ENCODE peak calls at places on chromosomes 2 and 18, in five cellular contexts. One of them, this sample, is unnamed.
A peak's percentile ranks its signal among the peaks of the same experiment; 100 is the strongest.

GRCh38 chr2:41216978-41217377 is 765.1 kb upstream of the SLC8A1 start:
- DNase-seq in left ventricle myocardium inferior: no peak
- DNase-seq in MM.1S: no peak
- DNase-seq in Peyer's patch: no peak
- DNase-seq in stomach: no peak
- DNase-seq in this sample: no peak

GRCh38 chr2:218406949-218407703 is 7.5 kb downstream of the CTDSP1 start:
- DNase-seq in Peyer's patch: peak; percentile 51
- DNase-seq in MM.1S: no peak
- DNase-seq in left ventricle myocardium inferior: peak; percentile 71
- DNase-seq in stomach: peak; percentile 77
- DNase-seq in this sample: no peak

GRCh38 chr2:36355157-36355889 is at the start of gene CRIM1:
- DNase-seq in stomach: peak; percentile 81
- DNase-seq in MM.1S: peak; percentile 69
- DNase-seq in left ventricle myocardium inferior: peak; percentile 91
- DNase-seq in Peyer's patch: peak; percentile 32
- DNase-seq in this sample: no peak

GRCh38 chr2:171325886-171326585 is 107.8 kb downstream of the METTL8 start:
- DNase-seq in Peyer's patch: no peak
- DNase-seq in MM.1S: no peak
- DNase-seq in left ventricle myocardium inferior: no peak
- DNase-seq in stomach: no peak
- DNase-seq in this sample: no peak

GRCh38 chr2:50546790-50547189 is 485.1 kb downstream of the NRXN1 start:
- DNase-seq in stomach: no peak
- DNase-seq in Peyer's patch: no peak
- DNase-seq in MM.1S: no peak
- DNase-seq in left ventricle myocardium inferior: no peak
- DNase-seq in this sample: peak; percentile 95

GRCh38 chr18:56873441-56874140 is 222.4 kb downstream of the WDR7 start:
- DNase-seq in left ventricle myocardium inferior: no peak
- DNase-seq in MM.1S: peak; percentile 11
- DNase-seq in stomach: no peak
- DNase-seq in Peyer's patch: no peak
- DNase-seq in this sample: no peak

GRCh38 chr18:79681484-79682387 is 2.1 kb downstream of the CTDP1 start:
- DNase-seq in Peyer's patch: peak; percentile 59
- DNase-seq in stomach: no peak
- DNase-seq in left ventricle myocardium inferior: no peak
- DNase-seq in MM.1S: no peak
- DNase-seq in this sample: no peak

GRCh38 chr2:127627740-127628571 is 18.0 kb upstream of the GPR17 start:
- DNase-seq in stomach: no peak
- DNase-seq in MM.1S: no peak
- DNase-seq in Peyer's patch: no peak
- DNase-seq in left ventricle myocardium inferior: peak; percentile 16
- DNase-seq in this sample: no peak

GRCh38 chr18:48667276-48668254 is 128.7 kb downstream of the CTIF start:
- DNase-seq in left ventricle myocardium inferior: no peak
- DNase-seq in stomach: no peak
- DNase-seq in MM.1S: no peak
- DNase-seq in Peyer's patch: no peak
- DNase-seq in this sample: no peak

GRCh38 chr2:150486539-150487484 is 655 bp downstream of the RND3 start:
- DNase-seq in Peyer's patch: no peak
- DNase-seq in MM.1S: peak; percentile 44
- DNase-seq in left ventricle myocardium inferior: no peak
- DNase-seq in stomach: peak; percentile 50
- DNase-seq in this sample: no peak

GRCh38 chr2:72026819-72027425 is 120.7 kb downstream of the CYP26B1 start:
- DNase-seq in MM.1S: no peak
- DNase-seq in Peyer's patch: no peak
- DNase-seq in stomach: no peak
- DNase-seq in left ventricle myocardium inferior: no peak
- DNase-seq in this sample: no peak

GRCh38 chr2:176018708-176019107 is 16.6 kb upstream of the LNPK start:
- DNase-seq in stomach: no peak
- DNase-seq in MM.1S: no peak
- DNase-seq in left ventricle myocardium inferior: no peak
- DNase-seq in Peyer's patch: no peak
- DNase-seq in this sample: peak; percentile 25

GRCh38 chr18:677951-678363 is 20.5 kb downstream of the TYMS start:
- DNase-seq in left ventricle myocardium inferior: no peak
- DNase-seq in MM.1S: no peak
- DNase-seq in stomach: no peak
- DNase-seq in Peyer's patch: no peak
- DNase-seq in this sample: no peak

GRCh38 chr2:177265834-177266817 is 1.6 kb upstream of the NFE2L2 start:
- DNase-seq in left ventricle myocardium inferior: no peak
- DNase-seq in Peyer's patch: no peak
- DNase-seq in stomach: no peak
- DNase-seq in MM.1S: peak; percentile 57
- DNase-seq in this sample: peak; percentile 86

GRCh38 chr18:62281684-62282083 is 43.4 kb upstream of the TNFRSF11A start:
- DNase-seq in MM.1S: no peak
- DNase-seq in stomach: no peak
- DNase-seq in left ventricle myocardium inferior: no peak
- DNase-seq in Peyer's patch: no peak
- DNase-seq in this sample: peak; percentile 55

GRCh38 chr2:24831736-24832421 is 38.7 kb downstream of the CENPO start:
- DNase-seq in stomach: peak; percentile 67
- DNase-seq in left ventricle myocardium inferior: peak; percentile 42
- DNase-seq in Peyer's patch: no peak
- DNase-seq in MM.1S: no peak
- DNase-seq in this sample: no peak

GRCh38 chr2:233259745-233260144 is 8.3 kb downstream of the ATG16L1 start:
- DNase-seq in MM.1S: no peak
- DNase-seq in stomach: no peak
- DNase-seq in Peyer's patch: no peak
- DNase-seq in left ventricle myocardium inferior: no peak
- DNase-seq in this sample: no peak

GRCh38 chr2:54259413-54260240 is 3.6 kb upstream of the TSPYL6 start:
- DNase-seq in MM.1S: no peak
- DNase-seq in stomach: no peak
- DNase-seq in Peyer's patch: no peak
- DNase-seq in left ventricle myocardium inferior: no peak
- DNase-seq in this sample: no peak

GRCh38 chr2:161992526-161992925 is 81.5 kb downstream of the DPP4 start:
- DNase-seq in stomach: no peak
- DNase-seq in MM.1S: peak; percentile 84
- DNase-seq in Peyer's patch: peak; percentile 16
- DNase-seq in left ventricle myocardium inferior: no peak
- DNase-seq in this sample: no peak

GRCh38 chr2:127061377-127062273 is 45.3 kb downstream of the BIN1 start:
- DNase-seq in Peyer's patch: no peak
- DNase-seq in stomach: no peak
- DNase-seq in MM.1S: no peak
- DNase-seq in left ventricle myocardium inferior: no peak
- DNase-seq in this sample: peak; percentile 9

GRCh38 chr2:79770926-79771325 is 258.1 kb downstream of the CTNNA2 start:
- DNase-seq in Peyer's patch: no peak
- DNase-seq in MM.1S: no peak
- DNase-seq in stomach: no peak
- DNase-seq in left ventricle myocardium inferior: no peak
- DNase-seq in this sample: no peak

GRCh38 chr2:159515482-159515881 is 100.9 kb downstream of the BAZ2B start:
- DNase-seq in stomach: no peak
- DNase-seq in MM.1S: peak; percentile 19
- DNase-seq in Peyer's patch: no peak
- DNase-seq in left ventricle myocardium inferior: no peak
- DNase-seq in this sample: no peak
- H3K27ac ChIP-seq in stomach: peak overlapping the region; percentile 68
- H3K27ac ChIP-seq in MM.1S: peak overlapping the region; percentile 72
- H3K27ac ChIP-seq in Peyer's patch: peak overlapping the region; percentile 68
- H3K27ac ChIP-seq in left ventricle myocardium inferior: peak overlapping the region; percentile 76
- H3K27ac ChIP-seq in this sample: no peak overlapping the region

DNA sequence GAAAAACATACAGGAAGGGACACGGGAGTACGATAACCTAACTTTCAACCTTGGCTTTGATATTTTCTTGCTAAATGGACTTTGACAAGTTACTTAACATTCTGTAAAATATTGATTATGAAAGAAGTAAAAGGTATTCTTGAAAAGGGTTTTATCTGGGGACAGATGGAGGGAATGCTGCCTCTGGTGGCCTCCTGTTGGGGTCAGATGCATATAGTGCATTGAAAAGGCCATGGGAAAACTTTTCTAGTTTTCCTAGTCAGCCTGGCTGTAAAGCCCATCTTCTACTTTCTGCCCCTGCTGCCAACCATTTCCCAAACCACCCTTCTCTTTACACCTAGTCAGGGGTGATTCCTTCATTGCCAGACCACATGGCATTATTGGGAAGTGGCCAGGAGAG is 22.2 kb upstream of the MSTN start:
- DNase-seq in left ventricle myocardium inferior: no peak
- DNase-seq in Peyer's patch: no peak
- DNase-seq in stomach: no peak
- DNase-seq in MM.1S: no peak
- DNase-seq in this sample: no peak
- TF ChIP-seq CTCF in left ventricle myocardium inferior: no peak
- TF ChIP-seq CTCF in Peyer's patch: no peak
- TF ChIP-seq CTCF in stomach: no peak
- TF ChIP-seq CTCF in MM.1S: no peak
- TF ChIP-seq CTCF in this sample: no peak

GRCh38 chr18:9825571-9826073 is 60.2 kb upstream of the TXNDC2 start:
- DNase-seq in MM.1S: no peak
- DNase-seq in Peyer's patch: no peak
- DNase-seq in stomach: no peak
- DNase-seq in left ventricle myocardium inferior: no peak
- DNase-seq in this sample: peak; percentile 61

GRCh38 chr18:9822587-9822986 is 63.2 kb upstream of the TXNDC2 start:
- DNase-seq in stomach: no peak
- DNase-seq in MM.1S: no peak
- DNase-seq in left ventricle myocardium inferior: no peak
- DNase-seq in Peyer's patch: no peak
- DNase-seq in this sample: no peak

GRCh38 chr18:9824862-9825479 is 60.8 kb upstream of the TXNDC2 start:
- DNase-seq in Peyer's patch: no peak
- DNase-seq in MM.1S: no peak
- DNase-seq in left ventricle myocardium inferior: no peak
- DNase-seq in stomach: no peak
- DNase-seq in this sample: no peak

GRCh38 chr18:9824474-9824832 is 61.3 kb upstream of the TXNDC2 start:
- DNase-seq in Peyer's patch: no peak
- DNase-seq in stomach: no peak
- DNase-seq in MM.1S: no peak
- DNase-seq in left ventricle myocardium inferior: no peak
- DNase-seq in this sample: no peak

DNA sequence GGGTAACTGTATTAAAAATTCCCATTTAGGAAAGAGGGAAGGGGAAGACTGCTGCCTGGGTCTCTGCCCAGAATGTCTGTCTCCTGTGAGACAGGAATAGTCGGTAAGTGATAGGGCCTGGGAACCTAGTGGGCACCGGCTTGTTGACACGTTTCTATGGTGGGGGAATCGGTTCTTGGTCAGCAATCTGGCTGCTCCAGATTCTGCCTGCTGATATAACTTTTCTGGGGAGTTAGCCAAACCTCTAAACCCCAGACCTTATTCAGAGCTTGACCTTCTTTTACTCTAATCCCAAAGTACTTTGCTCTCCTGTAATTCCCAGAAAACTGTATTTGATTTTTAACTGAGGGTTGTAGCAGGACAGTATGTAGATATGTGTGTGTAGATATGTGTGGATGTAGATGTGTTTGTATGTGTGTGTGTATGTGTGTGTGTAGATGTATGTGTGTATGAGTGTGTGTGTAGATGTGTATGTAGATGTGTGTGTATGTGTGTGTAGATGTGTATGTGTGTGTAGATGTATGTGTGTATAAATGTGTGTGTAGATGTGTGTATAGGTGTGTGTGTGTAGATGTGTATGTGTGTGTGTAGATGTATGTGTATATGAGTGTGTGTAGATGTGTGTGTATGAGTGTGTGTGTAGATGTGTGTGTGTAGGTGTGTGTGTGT is 61.8 kb upstream of the TXNDC2 start:
- DNase-seq in left ventricle myocardium inferior: no peak
- DNase-seq in Peyer's patch: no peak
- DNase-seq in stomach: no peak
- DNase-seq in MM.1S: no peak
- DNase-seq in this sample: no peak
- H3K4me1 ChIP-seq in left ventricle myocardium inferior: peaks cover 26% of the 10 kb centered on the region
- H3K4me1 ChIP-seq in Peyer's patch: peaks cover 5% of the 10 kb centered on the region
- H3K4me1 ChIP-seq in stomach: peaks cover 43% of the 10 kb centered on the region
- H3K4me1 ChIP-seq in MM.1S: no peaks in the 10 kb centered on the region
- H3K4me1 ChIP-seq in this sample: peaks cover 29% of the 10 kb centered on the region

GRCh38 chr2:6556755-6557154 is 309.0 kb downstream of the CMPK2 start:
- DNase-seq in Peyer's patch: no peak
- DNase-seq in stomach: no peak
- DNase-seq in left ventricle myocardium inferior: no peak
- DNase-seq in MM.1S: no peak
- DNase-seq in this sample: peak; percentile 68
- H3K27ac ChIP-seq in Peyer's patch: no peak overlapping the region
- H3K27ac ChIP-seq in stomach: no peak overlapping the region
- H3K27ac ChIP-seq in left ventricle myocardium inferior: no peak overlapping the region
- H3K27ac ChIP-seq in MM.1S: no peak overlapping the region
- H3K27ac ChIP-seq in this sample: no peak overlapping the region

GRCh38 chr18:74508366-74508765 is 12.2 kb downstream of the CNDP2 start:
- DNase-seq in MM.1S: no peak
- DNase-seq in Peyer's patch: no peak
- DNase-seq in stomach: peak; percentile 13
- DNase-seq in left ventricle myocardium inferior: no peak
- DNase-seq in this sample: no peak
- TF ChIP-seq CTCF in MM.1S: no peak
- TF ChIP-seq CTCF in Peyer's patch: no peak
- TF ChIP-seq CTCF in stomach: no peak
- TF ChIP-seq CTCF in left ventricle myocardium inferior: no peak
- TF ChIP-seq CTCF in this sample: no peak

GRCh38 chr2:9641641-9642040 is 10.8 kb upstream of the YWHAQ start:
- DNase-seq in stomach: no peak
- DNase-seq in left ventricle myocardium inferior: no peak
- DNase-seq in MM.1S: peak; percentile 53
- DNase-seq in Peyer's patch: no peak
- DNase-seq in this sample: no peak
- H3K4me1 ChIP-seq in stomach: peaks cover 40% of the 10 kb centered on the region
- H3K4me1 ChIP-seq in left ventricle myocardium inferior: peaks cover 26% of the 10 kb centered on the region
- H3K4me1 ChIP-seq in MM.1S: peaks cover 5% of the 10 kb centered on the region
- H3K4me1 ChIP-seq in Peyer's patch: no peaks in the 10 kb centered on the region
- H3K4me1 ChIP-seq in this sample: peaks cover 27% of the 10 kb centered on the region

DNA sequence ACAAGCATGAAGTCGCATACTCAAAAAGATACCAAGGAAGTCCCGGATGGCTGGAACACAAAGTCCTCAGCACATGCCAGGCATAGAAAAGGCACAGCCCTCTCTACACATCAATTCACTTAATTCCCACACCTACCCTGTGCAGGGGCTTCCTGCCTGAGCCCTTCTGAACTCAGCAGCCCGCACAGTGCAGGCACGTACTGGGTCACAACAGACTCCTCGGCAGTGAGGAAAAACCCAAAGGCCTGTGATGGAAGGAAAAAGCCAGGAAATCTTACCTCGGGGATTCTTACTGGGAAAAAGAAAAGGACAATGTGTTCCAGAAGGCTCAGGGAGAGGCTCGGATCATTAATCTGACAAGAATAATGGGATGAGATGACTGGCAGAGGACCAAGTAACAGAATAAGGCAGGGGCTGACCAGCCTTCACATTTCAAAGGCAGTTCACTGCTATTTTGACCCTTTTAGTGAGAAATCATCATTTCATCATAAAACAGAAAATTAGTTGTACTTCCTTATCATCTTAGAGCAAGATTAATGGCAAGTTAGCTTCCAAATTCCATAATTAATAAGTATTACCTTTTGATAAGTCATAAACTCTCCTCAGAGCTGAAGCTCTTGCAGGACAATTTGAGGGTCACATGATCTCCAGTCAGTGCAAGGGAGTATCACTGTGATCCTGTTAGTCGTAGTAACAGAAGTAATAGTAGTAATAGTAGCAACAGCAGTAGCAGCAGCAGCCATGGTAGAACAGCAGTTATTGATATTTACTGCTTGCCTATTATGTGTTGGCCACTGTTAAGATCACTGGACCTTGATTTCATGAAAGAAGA is 87.4 kb downstream of the STK39 start:
- DNase-seq in Peyer's patch: no peak
- DNase-seq in left ventricle myocardium inferior: no peak
- DNase-seq in stomach: no peak
- DNase-seq in MM.1S: no peak
- DNase-seq in this sample: no peak
- H3K27ac ChIP-seq in Peyer's patch: no peak overlapping the region
- H3K27ac ChIP-seq in left ventricle myocardium inferior: peak overlapping the region; percentile 1
- H3K27ac ChIP-seq in stomach: no peak overlapping the region
- H3K27ac ChIP-seq in MM.1S: no peak overlapping the region
- H3K27ac ChIP-seq in this sample: no peak overlapping the region

This sample was measured in foreskin keratinocyte.